ENCODE peak calls at places on chromosomes 13 and 19, in five cellular contexts. G is psoas muscle, K is testis, O is tibial artery, S is uterus. I is an unnamed sample.
A peak's percentile ranks its signal among the peaks of the same experiment; 100 is the strongest.

GRCh38 chr19:35043906-35044305 is 2.4 kb downstream of the HPN start:
- DNase-seq in G (no peak), K (no peak), O (no peak), S (no peak), I (no peak)

GRCh38 chr13:36966404-36966803 is 32.7 kb downstream of the ALG5 start:
- DNase-seq in G (no peak), K (no peak), O (no peak), S (no peak), I (no peak)

GRCh38 chr13:98476538-98476966 is 100.4 kb downstream of the STK24 start:
- DNase-seq in G (peak; percentile 69), K (no peak), O (peak; percentile 57), S (peak; percentile 50), I (peak; percentile 95)

GRCh38 chr19:8654591-8655339 is 24.3 kb downstream of the NFILZ start:
- DNase-seq in G (peak; percentile 35), K (peak; percentile 58), O (peak; percentile 27), S (peak; percentile 21), I (peak; percentile 77)

GRCh38 chr13:52159159-52159982 is at the start of gene NEK3:
- DNase-seq in G (peak; percentile 74), K (peak; percentile 87), O (peak; percentile 60), S (peak; percentile 63), I (peak; percentile 78)

GRCh38 chr19:45766919-45767346 is 2.1 kb downstream of the SIX5 start:
- DNase-seq in G (no peak), K (peak; percentile 24), O (no peak), S (no peak), I (no peak)

GRCh38 chr13:19586904-19587634 is 25.7 kb upstream of the TPTE2 start:
- DNase-seq in G (peak; percentile 29), K (peak; percentile 66), O (no peak), S (no peak), I (peak; percentile 72)

GRCh38 chr13:107192289-107192688 is 624.4 kb upstream of the ARGLU1 start:
- DNase-seq in G (no peak), K (no peak), O (no peak), S (no peak), I (no peak)

GRCh38 chr19:3893509-3894179 is 13.2 kb downstream of the ATCAY start:
- DNase-seq in G (no peak), K (peak; percentile 55), O (no peak), S (no peak), I (no peak)

GRCh38 chr13:90302113-90302512 is 1045.4 kb upstream of the MIR17HG start:
- DNase-seq in G (no peak), K (no peak), O (no peak), S (no peak), I (no peak)

GRCh38 chr19:47094557-47095517 is 18.7 kb downstream of the ZC3H4 start:
- DNase-seq in G (no peak), K (no peak), O (no peak), S (no peak), I (peak; percentile 52)

GRCh38 chr19:58558623-58559274 is 338 bp upstream of the UBE2M start:
- DNase-seq in G (peak; percentile 99), K (peak; percentile 99), O (peak; percentile 98), S (peak; percentile 99), I (peak; percentile 97)

GRCh38 chr19:57465680-57466381 is 8.9 kb upstream of the VN1R1 start:
- DNase-seq in G (no peak), K (no peak), O (no peak), S (no peak), I (peak; percentile 25)

GRCh38 chr19:6861683-6862286 is 25.6 kb upstream of the ADGRE1 start:
- DNase-seq in G (no peak), K (no peak), O (no peak), S (no peak), I (no peak)

GRCh38 chr13:113584870-113585671 is 518 bp downstream of the TFDP1 start:
- DNase-seq in G (no peak), K (peak; percentile 22), O (peak; percentile 16), S (no peak), I (peak; percentile 76)

GRCh38 chr13:73401769-73402168 is 343.0 kb downstream of the KLF5 start:
- DNase-seq in G (no peak), K (no peak), O (no peak), S (no peak), I (no peak)
- TF ChIP-seq CTCF in G (no peak), K (no peak), O (no peak), S (no peak), I (no peak)

DNA sequence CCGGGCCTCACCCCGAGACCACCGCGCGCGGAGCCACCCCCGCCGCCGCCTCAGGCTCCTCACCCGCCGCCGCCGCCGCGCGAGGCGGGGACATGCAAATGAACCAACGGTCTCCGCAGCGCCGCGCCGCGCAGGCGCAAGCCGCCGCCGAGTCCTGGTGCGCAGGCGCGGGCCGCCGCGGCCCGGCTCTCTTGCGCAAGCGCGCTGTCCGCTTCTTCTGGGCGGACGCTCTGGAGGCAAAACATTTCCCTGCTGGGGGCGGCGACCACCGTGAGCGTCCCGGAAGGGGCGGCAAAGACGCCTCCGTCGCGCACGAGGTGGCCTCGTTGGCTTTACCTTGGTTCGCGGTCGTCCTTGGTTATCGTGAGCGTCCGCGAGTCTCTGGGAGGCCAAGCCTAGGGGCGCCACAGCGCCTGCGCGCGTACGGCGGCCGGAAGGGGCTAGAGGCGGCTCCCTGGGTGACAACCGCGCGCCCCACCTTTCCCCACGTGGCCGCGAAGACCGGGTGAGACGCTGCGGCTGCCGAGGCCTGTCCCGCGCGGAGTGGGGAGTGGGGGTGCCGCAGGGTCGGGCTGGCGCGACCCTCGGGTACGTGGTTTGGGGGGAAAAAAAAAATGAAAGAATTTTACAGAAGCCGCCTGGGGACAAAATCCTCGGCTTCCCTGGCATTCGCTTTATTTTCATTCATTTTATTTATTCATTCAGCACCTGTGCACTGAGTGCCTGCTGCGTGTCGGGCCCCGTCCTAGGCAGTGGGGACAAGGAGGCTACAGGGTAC is at the start of the genes ARMC6 and SUGP2:
- DNase-seq in G (peak; percentile 87), K (peak; percentile 89), O (peak; percentile 79), S (peak; percentile 73), I (peak; percentile 99)
- TF ChIP-seq CTCF in G (peak; percentile 10), K (peak; percentile 37), O (peak; percentile 25), S (peak; percentile 9), I (no peak)

GRCh38 chr13:27201661-27202060 is 30.1 kb upstream of the USP12 start:
- DNase-seq in G (no peak), K (no peak), O (no peak), S (no peak), I (no peak)

GRCh38 chr13:27203186-27203585 is 31.6 kb upstream of the USP12 start:
- DNase-seq in G (no peak), K (no peak), O (no peak), S (no peak), I (no peak)

GRCh38 chr13:27199691-27200090 is 28.1 kb upstream of the USP12 start:
- DNase-seq in G (no peak), K (no peak), O (no peak), S (no peak), I (no peak)

GRCh38 chr13:27200413-27201066 is 28.9 kb upstream of the USP12 start:
- DNase-seq in G (no peak), K (no peak), O (no peak), S (no peak), I (no peak)

DNA sequence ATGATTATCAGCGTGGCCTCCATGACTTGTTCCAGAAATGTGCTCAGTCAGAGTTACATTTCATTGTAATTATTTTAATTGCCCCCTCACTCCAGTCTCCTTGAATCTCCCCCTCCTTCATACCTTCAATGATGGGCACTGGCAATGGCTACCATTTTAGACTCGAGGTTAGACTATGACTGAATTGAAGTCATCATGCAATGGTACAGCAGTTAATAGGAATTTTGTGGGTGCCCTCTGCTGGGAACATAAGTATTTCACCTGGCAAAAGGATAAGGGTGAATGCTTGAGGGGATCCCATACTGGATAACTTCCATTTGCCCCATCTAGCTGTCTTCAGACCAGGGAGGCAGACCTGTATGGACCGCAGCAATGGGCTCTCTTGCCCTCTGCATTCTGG is 32.2 kb upstream of the USP12 start:
- DNase-seq in G (no peak), K (no peak), O (no peak), S (no peak), I (no peak)
- TF ChIP-seq CTCF in G (no peak), K (no peak), O (peak; percentile 24), S (peak; percentile 40), I (peak; percentile 11)

DNA sequence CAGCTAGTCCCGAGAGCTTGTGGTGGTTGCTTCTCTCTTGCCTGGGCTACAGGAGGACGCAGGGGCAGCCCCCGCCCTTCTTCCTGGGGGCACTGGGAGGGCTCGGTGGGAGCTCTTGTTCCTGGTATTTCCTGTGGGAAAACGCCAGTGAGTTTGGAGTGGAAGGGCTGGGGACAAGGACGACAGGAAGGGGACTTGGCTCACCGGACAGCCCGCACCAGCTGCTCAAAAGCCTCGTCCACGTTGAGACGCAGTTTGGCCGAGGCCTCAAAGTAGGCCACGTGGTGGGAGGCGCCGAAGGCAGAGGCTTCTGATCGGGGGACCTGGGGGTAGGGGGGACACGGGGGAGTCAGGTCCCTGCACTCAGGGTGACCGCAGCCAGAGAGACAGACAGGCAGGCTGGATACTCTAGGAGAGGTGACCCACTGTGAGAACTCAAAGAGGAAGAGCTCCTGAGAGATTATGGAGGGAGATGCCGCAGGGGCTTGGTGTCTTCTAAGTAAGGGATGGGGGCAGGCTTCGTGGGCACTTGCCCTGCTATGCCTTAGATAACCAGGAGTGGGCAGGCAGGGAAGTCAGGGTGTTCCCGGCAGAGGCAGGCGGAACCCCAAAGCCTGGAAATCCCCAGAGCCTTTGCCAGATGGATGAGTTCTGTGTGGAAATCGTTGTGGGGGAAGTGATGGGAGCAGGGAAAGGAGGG is 4.3 kb downstream of the RRAS start:
- DNase-seq in G (no peak), K (no peak), O (no peak), S (no peak), I (no peak)
- TF ChIP-seq CTCF in G (no peak), K (no peak), O (no peak), S (no peak), I (no peak)

GRCh38 chr13:50908371-50908770 is 1.2 kb upstream of the RNASEH2B start:
- DNase-seq in G (no peak), K (no peak), O (no peak), S (no peak), I (no peak)
- TF ChIP-seq CTCF in G (no peak), K (no peak), O (no peak), S (no peak), I (no peak)